ENCODE peak calls at places on chromosomes 3 and 15, in five cellular contexts. G is stimulated activated naive CD8-positive, alpha-beta T cell treated with anti-CD3 and anti-CD28 coated beads, Interleukin-15, amount 100 ng/mL, for 72 hours; U is nephron progenitor cell; O is stimulated activated CD4-positive, alpha-beta T cell treated with anti-CD3 and anti-CD28 coated beads, Interleukin-12 subunit alpha, Interleukin-12 subunit beta, amount 100 ng/mL, for 4 hours; Z is NCI-H1417 treated with DMSO at 0.1 percent for 48 hours. J is an unnamed sample.

GRCh38 chr3:53939081-53939582 is 47.5 kb upstream of the SELENOK start:
- DNase-seq in G (no peak), U (peak; percentile 27), O (no peak), Z (no peak), J (no peak)

GRCh38 chr15:69957175-69957574 is 140.5 kb downstream of the TLE3 start:
- DNase-seq in G (no peak), U (no peak), O (no peak), Z (no peak), J (no peak)

GRCh38 chr3:194300392-194300758 is 50.8 kb downstream of the CPN2 start:
- DNase-seq in G (no peak), U (peak; percentile 63), O (no peak), Z (no peak), J (no peak)

GRCh38 chr15:52706091-52706490 is 26.9 kb upstream of the ATOSA start:
- DNase-seq in G (no peak), U (no peak), O (no peak), Z (no peak), J (no peak)

GRCh38 chr3:106814231-106814630 is 563.0 kb upstream of the CCDC54 start:
- DNase-seq in G (no peak), U (no peak), O (no peak), Z (no peak), J (no peak)

GRCh38 chr3:197327701-197328100 is 29.3 kb upstream of the DLG1 start:
- DNase-seq in G (no peak), U (no peak), O (no peak), Z (no peak), J (no peak)

GRCh38 chr3:135238201-135238600 is 443.1 kb downstream of the EPHB1 start:
- DNase-seq in G (no peak), U (no peak), O (no peak), Z (no peak), J (no peak)

GRCh38 chr3:12877040-12877439 is 35.7 kb upstream of the RPL32 start:
- DNase-seq in G (no peak), U (no peak), O (no peak), Z (no peak), J (no peak)

GRCh38 chr3:100865442-100865841 is 127.8 kb downstream of the ABI3BP start:
- DNase-seq in G (no peak), U (no peak), O (no peak), Z (no peak), J (no peak)